ENCODE peak calls at places on chromosomes 2 and 18, in seven cellular contexts. One of them, this sample, is unnamed.

GRCh38 chr2:70121627-70122372 is 34.5 kb downstream of the PCBP1 start:
- DNase-seq in NB4: no peak
- DNase-seq in left ventricle myocardium inferior: no peak
- DNase-seq in H1: no peak
- DNase-seq in AG10803: no peak
- DNase-seq in adrenal gland: no peak
- DNase-seq in mucosa of descending colon: no peak
- DNase-seq in this sample: peak

GRCh38 chr2:100142393-100142792 is at the start of gene AFF3:
- DNase-seq in H1: no peak
- DNase-seq in left ventricle myocardium inferior: no peak
- DNase-seq in mucosa of descending colon: no peak
- DNase-seq in NB4: peak
- DNase-seq in adrenal gland: no peak
- DNase-seq in AG10803: no peak
- DNase-seq in this sample: peak

GRCh38 chr2:12705742-12706141 is 11.0 kb upstream of the TRIB2 start:
- DNase-seq in AG10803: no peak
- DNase-seq in H1: no peak
- DNase-seq in mucosa of descending colon: no peak
- DNase-seq in adrenal gland: no peak
- DNase-seq in left ventricle myocardium inferior: no peak
- DNase-seq in NB4: no peak
- DNase-seq in this sample: no peak

GRCh38 chr2:241777167-241777685 is 604 bp downstream of the GAL3ST2 start:
- DNase-seq in H1: no peak
- DNase-seq in mucosa of descending colon: peak
- DNase-seq in left ventricle myocardium inferior: no peak
- DNase-seq in adrenal gland: no peak
- DNase-seq in AG10803: no peak
- DNase-seq in NB4: no peak
- DNase-seq in this sample: peak

GRCh38 chr2:127254386-127254981 is 34.4 kb upstream of the CYP27C1 start:
- DNase-seq in left ventricle myocardium inferior: no peak
- DNase-seq in AG10803: peak
- DNase-seq in mucosa of descending colon: no peak
- DNase-seq in NB4: no peak
- DNase-seq in H1: no peak
- DNase-seq in adrenal gland: no peak
- DNase-seq in this sample: no peak

GRCh38 chr18:48785686-48786470 is 164.9 kb downstream of the SMAD7 start:
- DNase-seq in H1: no peak
- DNase-seq in NB4: no peak
- DNase-seq in AG10803: no peak
- DNase-seq in left ventricle myocardium inferior: peak
- DNase-seq in mucosa of descending colon: no peak
- DNase-seq in adrenal gland: no peak
- DNase-seq in this sample: no peak

GRCh38 chr2:215773728-215774127 is 239.6 kb downstream of the MREG start:
- DNase-seq in H1: no peak
- DNase-seq in left ventricle myocardium inferior: no peak
- DNase-seq in AG10803: peak
- DNase-seq in adrenal gland: no peak
- DNase-seq in mucosa of descending colon: no peak
- DNase-seq in NB4: peak
- DNase-seq in this sample: no peak

GRCh38 chr2:72696559-72696958 is 129.3 kb downstream of the EXOC6B start:
- DNase-seq in NB4: no peak
- DNase-seq in H1: no peak
- DNase-seq in adrenal gland: no peak
- DNase-seq in AG10803: no peak
- DNase-seq in mucosa of descending colon: no peak
- DNase-seq in left ventricle myocardium inferior: no peak
- DNase-seq in this sample: no peak

GRCh38 chr2:100880730-100881129 is 60.8 kb downstream of the NPAS2 start:
- DNase-seq in NB4: no peak
- DNase-seq in adrenal gland: no peak
- DNase-seq in AG10803: no peak
- DNase-seq in left ventricle myocardium inferior: no peak
- DNase-seq in H1: no peak
- DNase-seq in mucosa of descending colon: no peak
- DNase-seq in this sample: no peak

GRCh38 chr2:230244211-230244610 is 18.7 kb downstream of the SP140 start:
- DNase-seq in left ventricle myocardium inferior: no peak
- DNase-seq in H1: no peak
- DNase-seq in AG10803: no peak
- DNase-seq in mucosa of descending colon: no peak
- DNase-seq in adrenal gland: no peak
- DNase-seq in NB4: no peak
- DNase-seq in this sample: no peak

GRCh38 chr18:55588001-55588875 is at the start of gene TCF4:
- DNase-seq in AG10803: peak
- DNase-seq in H1: no peak
- DNase-seq in left ventricle myocardium inferior: peak
- DNase-seq in adrenal gland: peak
- DNase-seq in NB4: peak
- DNase-seq in mucosa of descending colon: peak
- DNase-seq in this sample: peak

GRCh38 chr2:122136071-122136470 is 380.6 kb downstream of the TSN start:
- DNase-seq in NB4: peak
- DNase-seq in adrenal gland: no peak
- DNase-seq in AG10803: no peak
- DNase-seq in H1: peak
- DNase-seq in mucosa of descending colon: no peak
- DNase-seq in left ventricle myocardium inferior: no peak
- DNase-seq in this sample: peak

GRCh38 chr18:79507546-79508480 is 112.1 kb downstream of the NFATC1 start:
- DNase-seq in AG10803: peak
- DNase-seq in left ventricle myocardium inferior: peak
- DNase-seq in mucosa of descending colon: peak
- DNase-seq in NB4: peak
- DNase-seq in H1: no peak
- DNase-seq in adrenal gland: peak
- DNase-seq in this sample: no peak

GRCh38 chr18:6855767-6856166 is 126.3 kb downstream of the ARHGAP28 start:
- DNase-seq in left ventricle myocardium inferior: no peak
- DNase-seq in AG10803: no peak
- DNase-seq in adrenal gland: no peak
- DNase-seq in NB4: no peak
- DNase-seq in mucosa of descending colon: no peak
- DNase-seq in H1: no peak
- DNase-seq in this sample: no peak

GRCh38 chr18:57837917-57838548 is 34.9 kb upstream of the ATP8B1 start:
- DNase-seq in AG10803: no peak
- DNase-seq in left ventricle myocardium inferior: no peak
- DNase-seq in NB4: no peak
- DNase-seq in adrenal gland: no peak
- DNase-seq in mucosa of descending colon: no peak
- DNase-seq in H1: no peak
- DNase-seq in this sample: peak

GRCh38 chr18:44743626-44744025 is 62.9 kb downstream of the SETBP1 start:
- DNase-seq in mucosa of descending colon: no peak
- DNase-seq in NB4: no peak
- DNase-seq in adrenal gland: no peak
- DNase-seq in AG10803: no peak
- DNase-seq in H1: no peak
- DNase-seq in left ventricle myocardium inferior: no peak
- DNase-seq in this sample: no peak

GRCh38 chr18:74550886-74551285 is 16.6 kb downstream of the CNDP1 start:
- DNase-seq in left ventricle myocardium inferior: no peak
- DNase-seq in AG10803: no peak
- DNase-seq in NB4: no peak
- DNase-seq in adrenal gland: no peak
- DNase-seq in H1: no peak
- DNase-seq in mucosa of descending colon: no peak
- DNase-seq in this sample: no peak

GRCh38 chr2:109419960-109420370 is 193.8 kb downstream of the SEPTIN10 start:
- DNase-seq in adrenal gland: no peak
- DNase-seq in AG10803: peak
- DNase-seq in mucosa of descending colon: peak
- DNase-seq in NB4: no peak
- DNase-seq in left ventricle myocardium inferior: no peak
- DNase-seq in H1: no peak
- DNase-seq in this sample: no peak

GRCh38 chr2:154532763-154533162 is 165.7 kb upstream of the KCNJ3 start:
- DNase-seq in left ventricle myocardium inferior: no peak
- DNase-seq in adrenal gland: no peak
- DNase-seq in mucosa of descending colon: no peak
- DNase-seq in H1: no peak
- DNase-seq in AG10803: no peak
- DNase-seq in NB4: no peak
- DNase-seq in this sample: no peak

GRCh38 chr2:223048519-223048918 is 3.5 kb upstream of the KCNE4 start:
- DNase-seq in adrenal gland: no peak
- DNase-seq in NB4: no peak
- DNase-seq in left ventricle myocardium inferior: no peak
- DNase-seq in mucosa of descending colon: no peak
- DNase-seq in H1: no peak
- DNase-seq in AG10803: no peak
- DNase-seq in this sample: no peak

GRCh38 chr18:44683566-44683965 is 2.9 kb downstream of the SETBP1 start:
- DNase-seq in mucosa of descending colon: no peak
- DNase-seq in left ventricle myocardium inferior: no peak
- DNase-seq in adrenal gland: no peak
- DNase-seq in AG10803: peak
- DNase-seq in H1: no peak
- DNase-seq in NB4: no peak
- DNase-seq in this sample: no peak

GRCh38 chr2:105271393-105272045 is 30.0 kb downstream of the GPR45 start:
- DNase-seq in H1: no peak
- DNase-seq in AG10803: no peak
- DNase-seq in adrenal gland: no peak
- DNase-seq in NB4: no peak
- DNase-seq in mucosa of descending colon: no peak
- DNase-seq in left ventricle myocardium inferior: no peak
- DNase-seq in this sample: no peak

GRCh38 chr2:151927501-151928221 is 99.4 kb upstream of the ARL5A start:
- DNase-seq in left ventricle myocardium inferior: no peak
- DNase-seq in mucosa of descending colon: no peak
- DNase-seq in NB4: no peak
- DNase-seq in adrenal gland: no peak
- DNase-seq in H1: no peak
- DNase-seq in AG10803: no peak
- DNase-seq in this sample: no peak

GRCh38 chr2:88187927-88188326 is 17.8 kb downstream of the THNSL2 start:
- DNase-seq in adrenal gland: no peak
- DNase-seq in H1: no peak
- DNase-seq in mucosa of descending colon: no peak
- DNase-seq in left ventricle myocardium inferior: no peak
- DNase-seq in NB4: peak
- DNase-seq in AG10803: no peak
- DNase-seq in this sample: no peak

GRCh38 chr2:112777036-112777435 is 7.3 kb downstream of the IL1A start:
- DNase-seq in H1: no peak
- DNase-seq in mucosa of descending colon: no peak
- DNase-seq in left ventricle myocardium inferior: no peak
- DNase-seq in adrenal gland: no peak
- DNase-seq in NB4: no peak
- DNase-seq in AG10803: no peak
- DNase-seq in this sample: no peak

GRCh38 chr18:4405965-4406364 is 49.1 kb downstream of the DLGAP1 start:
- DNase-seq in H1: no peak
- DNase-seq in mucosa of descending colon: no peak
- DNase-seq in NB4: peak
- DNase-seq in adrenal gland: no peak
- DNase-seq in left ventricle myocardium inferior: no peak
- DNase-seq in AG10803: no peak
- DNase-seq in this sample: no peak

GRCh38 chr18:31942999-31943894 is at the start of gene TRAPPC8:
- DNase-seq in left ventricle myocardium inferior: peak
- DNase-seq in NB4: peak
- DNase-seq in AG10803: peak
- DNase-seq in H1: peak
- DNase-seq in adrenal gland: peak
- DNase-seq in mucosa of descending colon: peak
- DNase-seq in this sample: peak
- TF ChIP-seq CTCF in left ventricle myocardium inferior: no peak
- TF ChIP-seq CTCF in NB4: no peak
- TF ChIP-seq CTCF in AG10803: no peak
- TF ChIP-seq CTCF in H1: peak
- TF ChIP-seq CTCF in adrenal gland: no peak
- TF ChIP-seq CTCF in mucosa of descending colon: no peak
- TF ChIP-seq CTCF in this sample: peak

GRCh38 chr2:62589691-62590356 is 83.8 kb upstream of the TMEM17 start:
- DNase-seq in left ventricle myocardium inferior: no peak
- DNase-seq in NB4: no peak
- DNase-seq in AG10803: no peak
- DNase-seq in H1: no peak
- DNase-seq in adrenal gland: no peak
- DNase-seq in mucosa of descending colon: no peak
- DNase-seq in this sample: no peak
- TF ChIP-seq CTCF in left ventricle myocardium inferior: no peak
- TF ChIP-seq CTCF in NB4: no peak
- TF ChIP-seq CTCF in AG10803: no peak
- TF ChIP-seq CTCF in H1: no peak
- TF ChIP-seq CTCF in adrenal gland: no peak
- TF ChIP-seq CTCF in mucosa of descending colon: no peak
- TF ChIP-seq CTCF in this sample: no peak

GRCh38 chr18:26813043-26813442 is 52.5 kb downstream of the AQP4 start:
- DNase-seq in NB4: peak
- DNase-seq in mucosa of descending colon: peak
- DNase-seq in left ventricle myocardium inferior: no peak
- DNase-seq in AG10803: no peak
- DNase-seq in H1: peak
- DNase-seq in adrenal gland: peak
- DNase-seq in this sample: peak
- TF ChIP-seq CTCF in NB4: peak
- TF ChIP-seq CTCF in mucosa of descending colon: no peak
- TF ChIP-seq CTCF in left ventricle myocardium inferior: peak
- TF ChIP-seq CTCF in AG10803: no peak
- TF ChIP-seq CTCF in H1: peak
- TF ChIP-seq CTCF in adrenal gland: peak
- TF ChIP-seq CTCF in this sample: peak

DNA sequence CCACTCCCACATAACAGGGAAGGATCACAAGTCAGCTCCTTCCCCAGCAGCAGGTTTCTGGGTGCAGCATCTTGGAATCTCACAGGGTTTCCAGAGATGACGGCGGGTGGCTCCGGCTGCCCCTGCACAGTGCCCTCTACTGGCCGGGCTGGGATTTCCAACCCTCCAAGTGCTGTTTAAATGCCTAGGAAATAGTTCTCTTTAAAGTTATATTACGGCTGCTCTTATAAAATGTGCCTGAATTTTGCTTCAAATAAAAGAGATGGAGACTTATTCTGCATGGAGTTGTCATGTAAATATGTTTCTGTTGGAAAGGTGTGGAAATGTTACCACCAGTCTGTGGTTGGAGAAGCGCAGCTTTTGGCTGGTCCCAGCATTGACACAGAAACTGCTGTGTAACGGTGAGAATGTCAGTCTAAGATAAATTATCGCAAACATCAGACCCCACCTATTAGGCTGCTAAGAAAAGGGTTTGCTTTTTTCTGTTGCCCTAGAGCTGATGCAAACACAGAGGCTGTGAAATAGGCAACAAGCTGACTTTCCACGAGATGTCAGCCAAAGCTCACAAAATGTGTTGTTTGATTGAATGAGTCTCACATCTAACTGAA is 3.3 kb upstream of the HJURP start:
- DNase-seq in left ventricle myocardium inferior: no peak
- DNase-seq in mucosa of descending colon: peak
- DNase-seq in NB4: peak
- DNase-seq in AG10803: no peak
- DNase-seq in H1: no peak
- DNase-seq in adrenal gland: no peak
- DNase-seq in this sample: no peak
- TF ChIP-seq CTCF in left ventricle myocardium inferior: peak
- TF ChIP-seq CTCF in mucosa of descending colon: peak
- TF ChIP-seq CTCF in NB4: peak
- TF ChIP-seq CTCF in AG10803: peak
- TF ChIP-seq CTCF in H1: peak
- TF ChIP-seq CTCF in adrenal gland: peak
- TF ChIP-seq CTCF in this sample: peak

GRCh38 chr18:11728247-11728646 is 39.2 kb downstream of the GNAL start:
- DNase-seq in H1: no peak
- DNase-seq in left ventricle myocardium inferior: no peak
- DNase-seq in mucosa of descending colon: no peak
- DNase-seq in NB4: peak
- DNase-seq in adrenal gland: no peak
- DNase-seq in AG10803: peak
- DNase-seq in this sample: no peak
- TF ChIP-seq CTCF in H1: peak
- TF ChIP-seq CTCF in left ventricle myocardium inferior: peak
- TF ChIP-seq CTCF in mucosa of descending colon: no peak
- TF ChIP-seq CTCF in NB4: peak
- TF ChIP-seq CTCF in adrenal gland: no peak
- TF ChIP-seq CTCF in AG10803: peak
- TF ChIP-seq CTCF in this sample: no peak